ENCODE peak calls at places on chromosomes 2 and 18, in nine cellular contexts. Y is A549, B is spleen, A is sigmoid colon, H is prostate gland, T is IMR-90, G is vagina, M is transverse colon, D is right lobe of liver. X is an unnamed sample.

GRCh38 chr2:214557884-214558283 is 147.0 kb downstream of the VWC2L start:
- DNase-seq in Y (no peak), B (no peak), A (no peak), H (no peak), T (no peak), G (no peak), M (no peak), D (no peak), X (no peak)

GRCh38 chr2:54429055-54429454 is 27.1 kb upstream of the SPTBN1 start:
- DNase-seq in Y (no peak), B (no peak), A (no peak), H (no peak), T (no peak), G (no peak), M (no peak), D (no peak), X (no peak)

GRCh38 chr2:163407296-163407695 is 328.5 kb downstream of the FIGN start:
- DNase-seq in Y (no peak), B (no peak), A (no peak), H (peak), T (peak), G (no peak), M (no peak), D (no peak), X (no peak)

GRCh38 chr2:237441605-237442004 is 27.6 kb upstream of the COL6A3 start:
- DNase-seq in Y (no peak), B (no peak), A (peak), H (no peak), T (peak), G (no peak), M (no peak), D (no peak), X (no peak)

GRCh38 chr2:42854207-42854818 is 61.9 kb upstream of the HAAO start:
- DNase-seq in Y (no peak), B (peak), A (peak), H (peak), T (peak), G (no peak), M (peak), D (peak), X (peak)

GRCh38 chr2:211836409-211836808 is 702.2 kb downstream of the ERBB4 start:
- DNase-seq in Y (no peak), B (no peak), A (no peak), H (no peak), T (no peak), G (no peak), M (no peak), D (no peak), X (no peak)

GRCh38 chr2:26169226-26169625 is 3.7 kb upstream of the GAREM2 start:
- DNase-seq in Y (no peak), B (peak), A (peak), H (no peak), T (no peak), G (no peak), M (no peak), D (no peak), X (no peak)

GRCh38 chr18:24136967-24137373 is 1.9 kb upstream of the CABYR start:
- DNase-seq in Y (peak), B (no peak), A (no peak), H (no peak), T (peak), G (no peak), M (no peak), D (no peak), X (no peak)

GRCh38 chr2:144414324-144414845 is 105.5 kb downstream of the ZEB2 start:
- DNase-seq in Y (peak), B (peak), A (peak), H (no peak), T (peak), G (no peak), M (no peak), D (no peak), X (peak)

DNA sequence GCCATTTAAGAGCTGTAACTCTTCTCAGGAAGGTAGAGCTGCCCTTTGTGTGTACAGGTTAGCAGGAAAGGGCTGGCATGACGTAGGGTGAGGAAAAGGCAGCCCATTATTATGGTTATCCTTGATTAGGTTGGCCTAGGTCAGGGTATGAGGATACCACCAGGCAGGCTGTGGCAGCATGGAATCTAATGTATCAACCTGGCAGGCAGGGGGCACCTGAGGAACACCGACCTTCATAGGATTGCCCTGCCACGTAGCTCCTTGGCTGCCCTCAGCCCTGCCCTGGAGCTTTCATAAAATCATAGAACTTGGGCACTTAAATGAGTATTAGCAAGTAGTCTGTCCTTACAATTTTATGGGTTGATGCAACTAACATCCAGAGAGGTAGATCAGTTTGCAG is 261.6 kb downstream of the LTBP1 start:
- DNase-seq in Y (peak), B (no peak), A (no peak), H (no peak), T (no peak), G (no peak), M (no peak), D (no peak), X (no peak)
- TF ChIP-seq CTCF in Y (no peak), B (no peak), A (no peak), H (no peak), T (no peak), G (no peak), M (no peak), D (no peak), X (no peak)

DNA sequence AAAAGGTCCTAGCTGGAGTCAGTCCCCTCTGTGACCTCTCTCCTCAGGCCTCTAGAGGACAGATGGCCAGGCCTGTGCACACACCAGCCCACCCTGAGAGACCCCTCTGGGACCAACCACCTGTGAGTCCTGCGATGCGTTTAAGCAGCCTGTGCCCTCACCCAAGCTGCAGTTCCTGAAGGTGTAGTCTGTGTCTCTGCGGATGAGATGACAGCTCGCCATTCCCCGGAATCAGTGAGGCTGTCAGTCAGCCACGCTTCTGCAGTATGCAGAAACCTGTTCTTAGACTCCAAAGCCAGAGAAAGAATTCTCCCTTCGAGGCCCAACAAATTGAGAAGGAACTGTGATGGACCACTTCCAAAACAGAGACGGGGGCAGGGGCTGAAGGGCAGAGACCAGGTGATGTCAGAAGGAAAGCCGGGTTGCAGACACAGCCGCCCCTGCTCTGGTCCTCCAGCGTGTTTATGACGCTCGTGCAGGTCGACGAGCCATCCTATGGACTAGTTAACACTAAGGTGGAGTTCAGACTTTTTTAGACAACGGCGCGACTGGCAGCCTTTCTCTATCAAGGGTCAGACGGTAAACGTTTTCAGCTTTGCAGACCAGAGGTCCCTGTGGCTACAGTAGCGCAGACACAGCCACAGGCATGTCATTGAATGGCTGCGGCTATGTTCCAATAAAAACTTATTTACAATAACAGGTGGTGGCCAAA is 10.2 kb downstream of the MTERF4 start:
- DNase-seq in Y (no peak), B (no peak), A (no peak), H (no peak), T (no peak), G (no peak), M (no peak), D (no peak), X (no peak)
- TF ChIP-seq POLR2A in Y (no peak), B (no peak), A (no peak), H (no peak), T (no peak), G (no peak), M (no peak), D (no peak), X (no peak)

GRCh38 chr2:239369631-239370161 is 31.1 kb downstream of the HDAC4 start:
- DNase-seq in Y (no peak), B (peak), A (peak), H (no peak), T (no peak), G (no peak), M (peak), D (peak), X (peak)

GRCh38 chr2:239370403-239370802 is 30.4 kb downstream of the HDAC4 start:
- DNase-seq in Y (no peak), B (peak), A (peak), H (no peak), T (no peak), G (no peak), M (no peak), D (peak), X (peak)

GRCh38 chr2:239368321-239368720 is 32.5 kb downstream of the HDAC4 start:
- DNase-seq in Y (no peak), B (no peak), A (peak), H (no peak), T (no peak), G (no peak), M (no peak), D (peak), X (no peak)

GRCh38 chr2:239370876-239371725 is 29.7 kb downstream of the HDAC4 start:
- DNase-seq in Y (no peak), B (peak), A (peak), H (no peak), T (no peak), G (no peak), M (no peak), D (peak), X (no peak)

DNA sequence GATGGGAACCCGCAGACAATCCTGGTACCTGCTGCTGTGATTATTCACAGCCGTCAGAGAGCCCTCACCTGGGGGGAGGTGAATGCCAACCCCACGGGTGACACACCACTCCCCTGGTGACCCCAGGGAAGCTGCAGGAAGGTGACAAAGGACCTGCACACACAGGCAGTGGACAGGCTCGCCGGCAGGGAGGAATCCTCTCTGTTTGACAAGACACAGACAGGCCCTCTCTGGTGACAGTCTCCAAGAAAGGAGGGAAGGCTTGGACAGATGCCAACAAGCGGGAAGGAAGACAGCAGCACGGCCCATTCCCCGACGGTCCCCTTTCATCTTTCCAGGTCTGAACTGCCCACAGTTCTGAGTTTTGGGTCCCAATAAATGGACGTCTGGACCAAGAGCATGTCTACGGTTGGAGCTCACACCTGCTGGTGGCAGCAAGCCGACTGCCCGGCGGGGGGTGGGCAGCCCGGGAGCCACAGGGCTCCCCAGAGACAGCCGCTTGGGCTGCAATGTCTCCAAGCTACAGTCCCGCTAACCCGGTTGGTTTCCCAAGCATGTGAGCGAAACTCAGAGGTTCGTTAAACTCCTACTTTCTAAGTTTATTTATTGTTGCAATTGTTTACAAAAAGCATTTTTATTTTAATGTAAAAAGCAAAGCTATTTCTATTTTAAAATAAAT is 31.8 kb downstream of the HDAC4 start:
- DNase-seq in Y (no peak), B (peak), A (peak), H (no peak), T (no peak), G (no peak), M (no peak), D (peak), X (peak)
- H3K4me3 ChIP-seq in Y (no peak), B (no peak), A (no peak), H (no peak), T (no peak), G (no peak), M (no peak), D (no peak), X (no peak)

GRCh38 chr2:74655579-74655978 is 1.5 kb downstream of the SEMA4F start:
- DNase-seq in Y (no peak), B (no peak), A (no peak), H (no peak), T (no peak), G (no peak), M (no peak), D (no peak), X (no peak)
- TF ChIP-seq CTCF in Y (no peak), B (no peak), A (no peak), H (no peak), T (no peak), G (no peak), M (no peak), D (no peak), X (no peak)

DNA sequence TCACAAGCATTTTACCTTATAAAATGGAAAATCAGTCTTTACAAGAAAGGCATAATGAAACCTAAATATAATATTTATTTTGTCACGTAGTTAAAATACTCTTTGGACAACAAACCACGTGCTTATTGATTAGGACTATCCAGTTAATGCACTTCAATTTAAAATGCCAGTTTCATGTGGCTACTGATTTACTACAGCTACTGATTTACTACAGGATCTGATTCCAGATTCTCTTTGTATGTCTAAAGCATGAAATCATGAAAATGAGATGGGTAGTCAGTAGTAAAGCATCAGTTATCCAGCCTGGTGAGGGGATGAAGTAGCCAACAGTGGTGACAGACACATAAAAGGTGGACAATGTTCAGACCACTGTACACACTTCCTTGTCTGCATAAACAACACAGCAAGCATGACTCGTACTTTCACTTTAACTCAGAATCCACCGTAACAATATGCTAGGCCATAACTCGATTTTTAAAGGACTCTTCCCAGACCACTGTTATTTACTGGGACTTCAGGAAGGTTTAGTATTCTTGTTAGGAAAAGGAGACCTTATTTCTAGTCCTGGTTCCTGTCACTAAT is 24.9 kb downstream of the ACAA2 start:
- DNase-seq in Y (peak), B (no peak), A (no peak), H (no peak), T (peak), G (no peak), M (no peak), D (no peak), X (no peak)
- TF ChIP-seq POLR2A in Y (no peak), B (no peak), A (no peak), H (no peak), T (no peak), G (no peak), M (no peak), D (no peak), X (no peak)

GRCh38 chr2:10329880-10330699 is 27.4 kb downstream of the HPCAL1 start:
- DNase-seq in Y (peak), B (no peak), A (no peak), H (no peak), T (peak), G (no peak), M (no peak), D (no peak), X (no peak)
- H3K4me3 ChIP-seq in Y (peak), B (peak), A (no peak), H (no peak), T (no peak), G (no peak), M (no peak), D (no peak), X (no peak)

GRCh38 chr2:218863021-218863520 is 3.5 kb downstream of the WNT6 start:
- DNase-seq in Y (no peak), B (peak), A (no peak), H (no peak), T (no peak), G (no peak), M (no peak), D (no peak), X (peak)

GRCh38 chr2:218865396-218865795 is 5.8 kb downstream of the WNT6 start:
- DNase-seq in Y (no peak), B (peak), A (no peak), H (no peak), T (no peak), G (no peak), M (no peak), D (no peak), X (no peak)

GRCh38 chr2:218867900-218868299 is 8.3 kb downstream of the WNT6 start:
- DNase-seq in Y (no peak), B (no peak), A (no peak), H (no peak), T (no peak), G (no peak), M (no peak), D (no peak), X (no peak)

GRCh38 chr2:218869064-218869463 is 9.5 kb downstream of the WNT6 start:
- DNase-seq in Y (no peak), B (no peak), A (no peak), H (no peak), T (no peak), G (no peak), M (no peak), D (no peak), X (no peak)

DNA sequence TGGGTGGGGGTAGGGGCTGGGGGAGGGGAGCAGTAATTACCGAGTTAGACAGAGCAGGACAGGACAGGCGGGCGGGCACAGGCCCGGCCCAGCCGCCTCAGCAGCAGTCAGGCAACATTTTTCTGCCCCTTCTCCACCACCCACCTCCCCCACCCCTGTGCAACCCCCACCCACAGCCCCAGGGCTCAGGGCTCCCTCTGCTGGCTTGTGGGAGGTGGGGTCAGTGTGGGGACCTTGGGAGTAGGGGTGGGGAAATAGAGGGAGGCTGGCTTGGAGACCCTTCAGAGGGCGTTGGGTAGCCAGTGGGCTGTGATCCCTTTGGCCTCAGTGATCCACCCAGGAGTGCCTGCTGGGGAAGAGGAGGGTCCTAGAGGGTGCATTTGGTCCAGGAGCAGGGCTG is 6.4 kb downstream of the WNT6 start:
- DNase-seq in Y (no peak), B (peak), A (no peak), H (no peak), T (no peak), G (no peak), M (no peak), D (no peak), X (no peak)
- TF ChIP-seq CTCF in Y (no peak), B (no peak), A (no peak), H (no peak), T (no peak), G (no peak), M (no peak), D (no peak), X (no peak)

DNA sequence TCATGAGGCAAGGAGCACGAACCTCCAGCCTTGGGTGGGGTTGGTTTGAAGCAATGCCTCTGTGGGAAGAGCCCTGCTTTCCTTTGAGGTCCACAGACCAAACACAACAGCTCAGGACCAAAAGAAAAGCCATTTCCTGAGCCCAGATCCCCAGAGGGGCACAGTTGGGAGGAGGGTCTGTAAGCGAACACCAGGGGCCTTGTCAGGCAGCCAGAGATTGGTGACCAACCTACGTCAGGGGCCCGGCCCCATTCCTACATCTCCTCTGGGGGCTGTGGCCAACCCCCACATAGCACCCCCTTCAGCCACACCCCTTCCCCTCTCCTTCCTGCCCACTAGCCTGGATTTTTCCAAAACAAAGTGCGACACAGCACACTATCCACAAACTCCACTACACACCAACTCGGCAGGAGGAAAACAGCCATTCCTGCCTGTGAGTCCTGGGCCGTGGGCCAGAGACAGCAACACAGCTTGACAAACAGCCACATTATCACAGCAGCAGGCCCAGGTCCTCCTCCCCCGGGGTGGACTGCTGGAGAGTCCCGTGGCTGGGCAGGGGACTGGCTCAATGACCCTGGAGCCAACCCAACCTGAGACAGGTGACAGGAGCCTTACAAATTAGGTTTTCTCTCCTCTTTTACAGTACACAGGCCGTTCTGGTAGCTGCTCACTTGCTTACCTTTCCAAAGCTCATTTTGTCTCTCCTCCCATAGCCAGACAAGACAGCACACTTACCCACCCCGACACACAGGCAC is 98.8 kb downstream of the TNS1 start:
- DNase-seq in Y (no peak), B (no peak), A (peak), H (peak), T (peak), G (no peak), M (peak), D (peak), X (peak)
- TF ChIP-seq POLR2A in Y (no peak), B (no peak), A (no peak), H (no peak), T (no peak), G (no peak), M (peak), D (peak), X (no peak)

X was measured in lower leg skin.